ENCODE peak calls at places on chromosomes 7 and 10, in six cellular contexts. S is lung microvascular endothelial cell; G is activated naive CD8-positive, alpha-beta T cell treated with anti-CD3 and anti-CD28 coated beads, Interleukin-2, amount 50 U/mL, for 16 hours; T is activated CD8-positive, alpha-beta memory T cell treated with anti-CD3 and anti-CD28 coated beads, Interleukin-2, amount 50 U/mL, for 48 hours; I is stimulated activated CD4-positive, alpha-beta T cell treated with anti-CD3 and anti-CD28 coated beads, Interleukin-1b, Interleukin-23, amount 100 ng/mL, for 4 hours; Q is DMS53. L is an unnamed sample.
A peak's percentile ranks its signal among the peaks of the same experiment; 100 is the strongest.

GRCh38 chr10:86520871-86521619 is 547 bp downstream of the WAPL start:
- DNase-seq in S (peak; percentile 58), G (no peak), T (peak; percentile 81), I (peak; percentile 9), Q (peak; percentile 72), L (peak; percentile 41)

GRCh38 chr7:139725077-139725476 is 52.7 kb downstream of the HIPK2 start:
- DNase-seq in S (peak; percentile 54), G (no peak), T (no peak), I (no peak), Q (peak; percentile 54), L (peak; percentile 33)

GRCh38 chr7:25926009-25926408 is 226.0 kb upstream of the NFE2L3 start:
- DNase-seq in S (peak; percentile 31), G (no peak), T (no peak), I (no peak), Q (peak; percentile 98), L (peak; percentile 22)

GRCh38 chr7:128904381-128905197 is 5.9 kb downstream of the KCP start:
- DNase-seq in S (peak; percentile 60), G (no peak), T (no peak), I (peak; percentile 7), Q (peak; percentile 83), L (peak; percentile 53)

GRCh38 chr10:116721991-116722392 is 20.4 kb downstream of the HSPA12A start:
- DNase-seq in S (no peak), G (no peak), T (no peak), I (no peak), Q (no peak), L (no peak)

GRCh38 chr10:46020344-46020656 is 10.1 kb downstream of the NCOA4 start:
- DNase-seq in S (no peak), G (no peak), T (no peak), I (no peak), Q (no peak), L (no peak)

GRCh38 chr7:139765143-139765542 is 12.7 kb downstream of the HIPK2 start:
- DNase-seq in S (no peak), G (no peak), T (no peak), I (no peak), Q (no peak), L (no peak)

GRCh38 chr10:99612167-99612831 is 7.9 kb downstream of the SLC25A28 start:
- DNase-seq in S (peak; percentile 66), G (no peak), T (no peak), I (peak; percentile 12), Q (peak; percentile 81), L (peak; percentile 71)

GRCh38 chr10:79188154-79188763 is 119.5 kb downstream of the ZMIZ1 start:
- DNase-seq in S (no peak), G (no peak), T (no peak), I (no peak), Q (no peak), L (no peak)

GRCh38 chr7:150876817-150877526 is 24.7 kb downstream of the AOC1 start:
- DNase-seq in S (peak; percentile 78), G (no peak), T (peak; percentile 69), I (peak; percentile 48), Q (peak; percentile 98), L (peak; percentile 89)

GRCh38 chr7:4661871-4662270 is 20.2 kb upstream of the FOXK1 start:
- DNase-seq in S (peak; percentile 43), G (no peak), T (no peak), I (no peak), Q (no peak), L (peak; percentile 31)

GRCh38 chr7:1087952-1088920 is at the start of gene GPER1:
- DNase-seq in S (no peak), G (no peak), T (no peak), I (no peak), Q (no peak), L (no peak)

GRCh38 chr7:32500922-32501341 is 5.6 kb downstream of the AVL9 start:
- DNase-seq in S (peak; percentile 50), G (no peak), T (no peak), I (no peak), Q (no peak), L (peak; percentile 58)

GRCh38 chr7:45088821-45089313 is at the start of gene NACAD:
- DNase-seq in S (no peak), G (no peak), T (no peak), I (peak; percentile 9), Q (peak; percentile 61), L (peak; percentile 44)

GRCh38 chr10:63217120-63217605 is 84.0 kb downstream of the NRBF2 start:
- DNase-seq in S (peak; percentile 63), G (no peak), T (no peak), I (peak; percentile 23), Q (peak; percentile 77), L (peak; percentile 74)

L was measured in endothelial cell of umbilical vein.